ENCODE peak calls at places on chromosome 9, in five cellular contexts. One of them, this sample, is unnamed.

GRCh38 chr9:2181794-2182193 is 166.6 kb downstream of the SMARCA2 start:
- DNase-seq in upper lobe of right lung: no peak
- DNase-seq in breast epithelium: no peak
- DNase-seq in fibroblast of villous mesenchyme: peak; percentile 43
- DNase-seq in CD8-positive, alpha-beta T cell: no peak
- DNase-seq in this sample: no peak

GRCh38 chr9:94821098-94821930 is 94.8 kb downstream of the AOPEP start:
- DNase-seq in fibroblast of villous mesenchyme: no peak
- DNase-seq in breast epithelium: no peak
- DNase-seq in CD8-positive, alpha-beta T cell: no peak
- DNase-seq in upper lobe of right lung: no peak
- DNase-seq in this sample: no peak

GRCh38 chr9:98202252-98202651 is 9.8 kb upstream of the CORO2A start:
- DNase-seq in CD8-positive, alpha-beta T cell: no peak
- DNase-seq in fibroblast of villous mesenchyme: no peak
- DNase-seq in upper lobe of right lung: no peak
- DNase-seq in breast epithelium: no peak
- DNase-seq in this sample: no peak

GRCh38 chr9:94979904-94980507 is 253.5 kb downstream of the AOPEP start:
- DNase-seq in breast epithelium: no peak
- DNase-seq in fibroblast of villous mesenchyme: no peak
- DNase-seq in upper lobe of right lung: no peak
- DNase-seq in CD8-positive, alpha-beta T cell: no peak
- DNase-seq in this sample: no peak

GRCh38 chr9:130074391-130075115 is 20.8 kb downstream of the GPR107 start:
- DNase-seq in upper lobe of right lung: no peak
- DNase-seq in fibroblast of villous mesenchyme: no peak
- DNase-seq in CD8-positive, alpha-beta T cell: no peak
- DNase-seq in breast epithelium: no peak
- DNase-seq in this sample: no peak

GRCh38 chr9:95336281-95336680 is 18.8 kb upstream of the FANCC start:
- DNase-seq in CD8-positive, alpha-beta T cell: no peak
- DNase-seq in breast epithelium: no peak
- DNase-seq in upper lobe of right lung: no peak
- DNase-seq in fibroblast of villous mesenchyme: no peak
- DNase-seq in this sample: no peak

GRCh38 chr9:97077465-97078295 is 38.7 kb upstream of the CTSV start:
- DNase-seq in breast epithelium: no peak
- DNase-seq in fibroblast of villous mesenchyme: no peak
- DNase-seq in upper lobe of right lung: no peak
- DNase-seq in CD8-positive, alpha-beta T cell: no peak
- DNase-seq in this sample: no peak

GRCh38 chr9:123191260-123191659 is 77.1 kb downstream of the STRBP start:
- DNase-seq in fibroblast of villous mesenchyme: no peak
- DNase-seq in upper lobe of right lung: no peak
- DNase-seq in breast epithelium: no peak
- DNase-seq in CD8-positive, alpha-beta T cell: no peak
- DNase-seq in this sample: no peak

GRCh38 chr9:100011062-100011681 is 87.6 kb downstream of the ERP44 start:
- DNase-seq in fibroblast of villous mesenchyme: peak; percentile 53
- DNase-seq in breast epithelium: no peak
- DNase-seq in upper lobe of right lung: no peak
- DNase-seq in CD8-positive, alpha-beta T cell: no peak
- DNase-seq in this sample: no peak

GRCh38 chr9:19161257-19162025 is 34.1 kb upstream of the PLIN2 start:
- DNase-seq in fibroblast of villous mesenchyme: peak; percentile 100
- DNase-seq in breast epithelium: no peak
- DNase-seq in CD8-positive, alpha-beta T cell: peak; percentile 52
- DNase-seq in upper lobe of right lung: no peak
- DNase-seq in this sample: peak; percentile 100

GRCh38 chr9:116574027-116574679 is 113.0 kb upstream of the TRIM32 start:
- DNase-seq in upper lobe of right lung: no peak
- DNase-seq in CD8-positive, alpha-beta T cell: no peak
- DNase-seq in breast epithelium: no peak
- DNase-seq in fibroblast of villous mesenchyme: peak; percentile 27
- DNase-seq in this sample: no peak

GRCh38 chr9:15146121-15146820 is 160.7 kb downstream of the TTC39B start:
- DNase-seq in CD8-positive, alpha-beta T cell: no peak
- DNase-seq in breast epithelium: no peak
- DNase-seq in upper lobe of right lung: no peak
- DNase-seq in fibroblast of villous mesenchyme: no peak
- DNase-seq in this sample: no peak

GRCh38 chr9:91146391-91147019 is 215.2 kb downstream of the AUH start:
- DNase-seq in breast epithelium: no peak
- DNase-seq in fibroblast of villous mesenchyme: no peak
- DNase-seq in upper lobe of right lung: no peak
- DNase-seq in CD8-positive, alpha-beta T cell: no peak
- DNase-seq in this sample: no peak

GRCh38 chr9:108412755-108413154 is 443.0 kb downstream of the ACTL7B start:
- DNase-seq in upper lobe of right lung: no peak
- DNase-seq in CD8-positive, alpha-beta T cell: no peak
- DNase-seq in breast epithelium: no peak
- DNase-seq in fibroblast of villous mesenchyme: no peak
- DNase-seq in this sample: no peak

GRCh38 chr9:130728721-130729120 is 35.1 kb downstream of the EXOSC2 start:
- DNase-seq in fibroblast of villous mesenchyme: peak; percentile 70
- DNase-seq in breast epithelium: no peak
- DNase-seq in upper lobe of right lung: no peak
- DNase-seq in CD8-positive, alpha-beta T cell: no peak
- DNase-seq in this sample: no peak

GRCh38 chr9:31790720-31791119 is 593.7 kb upstream of the ACO1 start:
- DNase-seq in upper lobe of right lung: no peak
- DNase-seq in CD8-positive, alpha-beta T cell: no peak
- DNase-seq in breast epithelium: no peak
- DNase-seq in fibroblast of villous mesenchyme: no peak
- DNase-seq in this sample: no peak

GRCh38 chr9:98807070-98807810 is at the start of gene GALNT12:
- DNase-seq in CD8-positive, alpha-beta T cell: peak; percentile 76
- DNase-seq in fibroblast of villous mesenchyme: peak; percentile 45
- DNase-seq in breast epithelium: no peak
- DNase-seq in upper lobe of right lung: peak; percentile 78
- DNase-seq in this sample: no peak

GRCh38 chr9:130204341-130204740 is 32.1 kb downstream of the NCS1 start:
- DNase-seq in breast epithelium: no peak
- DNase-seq in fibroblast of villous mesenchyme: no peak
- DNase-seq in CD8-positive, alpha-beta T cell: no peak
- DNase-seq in upper lobe of right lung: no peak
- DNase-seq in this sample: no peak

GRCh38 chr9:88593537-88594185 is 58.7 kb downstream of the NXNL2 start:
- DNase-seq in upper lobe of right lung: no peak
- DNase-seq in fibroblast of villous mesenchyme: peak; percentile 82
- DNase-seq in CD8-positive, alpha-beta T cell: peak; percentile 65
- DNase-seq in breast epithelium: no peak
- DNase-seq in this sample: no peak

GRCh38 chr9:88590558-88591146 is 55.7 kb downstream of the NXNL2 start:
- DNase-seq in fibroblast of villous mesenchyme: no peak
- DNase-seq in breast epithelium: no peak
- DNase-seq in CD8-positive, alpha-beta T cell: no peak
- DNase-seq in upper lobe of right lung: no peak
- DNase-seq in this sample: no peak

DNA sequence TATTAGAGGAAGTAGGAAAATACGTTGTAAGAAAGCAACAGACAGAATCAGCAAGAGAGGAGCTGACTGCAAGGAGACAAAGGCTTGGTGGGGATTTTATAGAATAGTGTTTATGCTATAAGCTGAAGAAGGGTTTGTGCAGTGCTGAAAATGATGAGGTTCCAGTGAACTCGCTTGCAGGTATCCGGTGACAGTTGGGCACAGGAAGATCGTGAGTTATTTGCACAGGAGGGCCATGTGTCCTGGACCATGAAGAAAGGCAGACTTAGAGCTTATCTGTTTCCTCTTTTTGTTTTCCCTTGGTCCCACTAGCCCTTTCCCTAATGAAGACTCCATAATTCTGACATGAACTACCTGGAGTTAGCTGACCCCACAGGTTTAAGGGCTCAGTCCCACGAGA is 61.4 kb downstream of the NXNL2 start:
- DNase-seq in breast epithelium: no peak
- DNase-seq in CD8-positive, alpha-beta T cell: no peak
- DNase-seq in upper lobe of right lung: no peak
- DNase-seq in fibroblast of villous mesenchyme: no peak
- DNase-seq in this sample: no peak
- TF ChIP-seq CTCF in breast epithelium: no peak
- TF ChIP-seq CTCF in CD8-positive, alpha-beta T cell: no peak
- TF ChIP-seq CTCF in upper lobe of right lung: no peak
- TF ChIP-seq CTCF in fibroblast of villous mesenchyme: no peak
- TF ChIP-seq CTCF in this sample: no peak

GRCh38 chr9:24738421-24738961 is 192.8 kb upstream of the IZUMO3 start:
- DNase-seq in CD8-positive, alpha-beta T cell: no peak
- DNase-seq in fibroblast of villous mesenchyme: no peak
- DNase-seq in breast epithelium: no peak
- DNase-seq in upper lobe of right lung: peak; percentile 53
- DNase-seq in this sample: no peak
- H3K4me3 ChIP-seq in CD8-positive, alpha-beta T cell: no peak overlapping the region
- H3K4me3 ChIP-seq in fibroblast of villous mesenchyme: no peak overlapping the region
- H3K4me3 ChIP-seq in breast epithelium: no peak overlapping the region
- H3K4me3 ChIP-seq in upper lobe of right lung: no peak overlapping the region
- H3K4me3 ChIP-seq in this sample: no peak overlapping the region

DNA sequence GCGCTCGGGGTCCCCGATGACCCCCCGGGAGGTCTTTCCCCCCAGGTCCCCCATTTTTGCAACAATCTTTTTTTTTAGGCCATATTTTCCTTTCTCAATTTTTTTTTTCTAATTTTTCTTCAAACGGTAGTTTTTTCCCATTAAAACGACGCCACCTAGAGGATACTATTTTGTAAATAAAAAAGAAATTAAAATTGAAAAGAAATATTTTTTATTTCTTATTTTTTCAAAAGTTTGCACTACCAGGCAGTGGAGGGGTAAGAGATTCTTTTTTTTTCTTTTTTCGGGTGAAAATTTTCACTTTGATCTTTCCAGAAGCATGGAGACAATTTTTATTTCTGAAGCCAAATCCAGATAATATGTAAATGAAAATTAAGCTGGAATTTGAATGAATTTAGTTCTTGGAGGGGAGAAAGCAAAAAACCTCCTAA is 712 bp downstream of the ZNF618 start:
- DNase-seq in breast epithelium: no peak
- DNase-seq in CD8-positive, alpha-beta T cell: no peak
- DNase-seq in fibroblast of villous mesenchyme: peak; percentile 45
- DNase-seq in upper lobe of right lung: no peak
- DNase-seq in this sample: no peak
- TF ChIP-seq CTCF in breast epithelium: peak; percentile 22
- TF ChIP-seq CTCF in CD8-positive, alpha-beta T cell: peak; percentile 19
- TF ChIP-seq CTCF in fibroblast of villous mesenchyme: peak; percentile 45
- TF ChIP-seq CTCF in upper lobe of right lung: peak; percentile 52
- TF ChIP-seq CTCF in this sample: peak; percentile 44

DNA sequence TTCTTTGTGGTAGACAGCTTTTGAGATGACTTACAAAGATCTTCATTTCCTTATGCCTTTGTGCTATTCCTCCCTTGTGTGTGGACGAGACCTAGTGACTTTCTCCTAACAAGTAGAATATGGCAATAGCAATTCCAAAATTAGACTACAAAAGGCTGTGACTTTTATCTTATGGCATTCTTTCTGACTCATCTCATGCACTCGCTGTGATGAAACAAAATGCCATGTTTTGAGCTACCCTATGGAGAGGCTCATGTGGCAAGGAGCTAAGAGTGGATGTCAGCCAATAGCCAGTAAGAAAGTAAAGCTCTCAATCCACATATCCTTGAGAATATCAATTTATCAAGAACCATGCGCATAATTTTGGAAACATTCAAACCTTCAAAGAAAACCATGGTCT is 380.5 kb upstream of the SMC2 start:
- DNase-seq in upper lobe of right lung: no peak
- DNase-seq in CD8-positive, alpha-beta T cell: no peak
- DNase-seq in breast epithelium: no peak
- DNase-seq in fibroblast of villous mesenchyme: no peak
- DNase-seq in this sample: no peak
- H3K4me3 ChIP-seq in upper lobe of right lung: no peak overlapping the region
- H3K4me3 ChIP-seq in CD8-positive, alpha-beta T cell: no peak overlapping the region
- H3K4me3 ChIP-seq in breast epithelium: no peak overlapping the region
- H3K4me3 ChIP-seq in fibroblast of villous mesenchyme: no peak overlapping the region
- H3K4me3 ChIP-seq in this sample: no peak overlapping the region

DNA sequence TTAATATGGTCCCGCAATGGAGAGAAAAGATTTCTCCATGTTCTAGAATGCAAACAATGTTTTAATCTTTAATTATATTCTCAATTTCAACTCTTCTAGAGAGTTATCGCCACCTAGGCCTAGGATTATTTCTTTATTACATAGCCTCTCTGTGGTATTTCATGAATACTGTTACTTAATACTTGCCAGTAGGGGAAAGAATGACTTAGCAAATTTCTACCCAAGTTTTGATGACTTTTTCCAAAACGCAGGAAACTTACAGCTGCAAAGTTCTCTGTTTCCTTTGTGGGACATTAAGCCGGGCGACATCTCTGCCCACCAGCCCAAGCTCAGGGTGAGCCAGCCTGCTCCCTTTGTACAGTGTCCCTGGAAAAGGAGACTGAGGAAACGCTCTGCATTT is 73.8 kb downstream of the MED27 start:
- DNase-seq in breast epithelium: no peak
- DNase-seq in fibroblast of villous mesenchyme: peak; percentile 37
- DNase-seq in CD8-positive, alpha-beta T cell: no peak
- DNase-seq in upper lobe of right lung: no peak
- DNase-seq in this sample: no peak
- TF ChIP-seq CTCF in breast epithelium: no peak
- TF ChIP-seq CTCF in fibroblast of villous mesenchyme: no peak
- TF ChIP-seq CTCF in CD8-positive, alpha-beta T cell: no peak
- TF ChIP-seq CTCF in upper lobe of right lung: no peak
- TF ChIP-seq CTCF in this sample: no peak